ENCODE peak calls at places on chromosomes 5 and 9, in six cellular contexts. S, L, K, V, R and H are unnamed samples.

GRCh38 chr9:28774433-28775029 is 1201.2 kb upstream of the C9orf72 start:
- DNase-seq in S (peak; percentile 62), L (peak; percentile 56), K (no peak), V (no peak), R (no peak), H (no peak)

GRCh38 chr9:136734837-136735496 is 7.8 kb downstream of the LCN10 start:
- DNase-seq in S (no peak), L (no peak), K (no peak), V (no peak), R (no peak), H (no peak)

GRCh38 chr9:113890693-113891092 is 14.6 kb downstream of the ZNF618 start:
- DNase-seq in S (no peak), L (no peak), K (no peak), V (no peak), R (no peak), H (no peak)

GRCh38 chr5:94304146-94304545 is 314.3 kb downstream of the KIAA0825 start:
- DNase-seq in S (no peak), L (no peak), K (no peak), V (no peak), R (no peak), H (no peak)

GRCh38 chr5:90793183-90793582 is 234.6 kb downstream of the ADGRV1 start:
- DNase-seq in S (no peak), L (no peak), K (no peak), V (no peak), R (no peak), H (no peak)

GRCh38 chr9:73133921-73134407 is 17.7 kb upstream of the ANXA1 start:
- DNase-seq in S (no peak), L (peak; percentile 99), K (no peak), V (no peak), R (no peak), H (no peak)

GRCh38 chr9:93097496-93098205 is 1.6 kb downstream of the CARD19 start:
- DNase-seq in S (no peak), L (no peak), K (peak; percentile 53), V (peak; percentile 5), R (peak; percentile 49), H (no peak)

GRCh38 chr9:5587024-5587423 is 41.9 kb upstream of the RIC1 start:
- DNase-seq in S (peak; percentile 78), L (peak; percentile 91), K (no peak), V (no peak), R (no peak), H (no peak)

GRCh38 chr5:66793049-66793448 is 196.9 kb downstream of the MAST4 start:
- DNase-seq in S (no peak), L (no peak), K (no peak), V (no peak), R (no peak), H (no peak)

GRCh38 chr5:75337366-75338021 is 474 bp downstream of the HMGCR start:
- DNase-seq in S (no peak), L (no peak), K (no peak), V (no peak), R (no peak), H (no peak)

GRCh38 chr5:4862500-4862899 is 277.6 kb upstream of the ADAMTS16 start:
- DNase-seq in S (peak; percentile 65), L (peak; percentile 54), K (no peak), V (no peak), R (no peak), H (peak; percentile 14)

GRCh38 chr5:41270423-41271251 is 57.3 kb upstream of the C6 start:
- DNase-seq in S (peak; percentile 89), L (peak; percentile 54), K (no peak), V (no peak), R (no peak), H (peak; percentile 35)

GRCh38 chr5:90932052-90932699 is 373.6 kb downstream of the ADGRV1 start:
- DNase-seq in S (peak; percentile 81), L (peak; percentile 65), K (no peak), V (no peak), R (no peak), H (peak; percentile 48)

GRCh38 chr5:50715001-50715400 is 48.6 kb downstream of the PARP8 start:
- DNase-seq in S (no peak), L (no peak), K (no peak), V (no peak), R (no peak), H (no peak)

GRCh38 chr9:137433916-137434431 is 7.2 kb downstream of the ENTPD8 start:
- DNase-seq in S (no peak), L (no peak), K (no peak), V (no peak), R (peak; percentile 40), H (no peak)

GRCh38 chr5:124675921-124676846 is 70.3 kb downstream of the ZNF608 start:
- DNase-seq in S (peak; percentile 40), L (no peak), K (no peak), V (no peak), R (no peak), H (no peak)

GRCh38 chr5:35159370-35159742 is 70.9 kb downstream of the PRLR start:
- DNase-seq in S (peak; percentile 13), L (no peak), K (no peak), V (no peak), R (peak; percentile 48), H (no peak)

GRCh38 chr9:33498387-33498786 is 24.7 kb upstream of the NOL6 start:
- DNase-seq in S (peak; percentile 37), L (peak; percentile 42), K (no peak), V (no peak), R (no peak), H (no peak)

GRCh38 chr5:180130876-180131740 is 59.5 kb upstream of the RNF130 start:
- DNase-seq in S (no peak), L (no peak), K (no peak), V (no peak), R (no peak), H (no peak)

GRCh38 chr5:100708625-100709171 is 173.5 kb downstream of the FAM174A start:
- DNase-seq in S (no peak), L (no peak), K (no peak), V (no peak), R (no peak), H (no peak)

DNA sequence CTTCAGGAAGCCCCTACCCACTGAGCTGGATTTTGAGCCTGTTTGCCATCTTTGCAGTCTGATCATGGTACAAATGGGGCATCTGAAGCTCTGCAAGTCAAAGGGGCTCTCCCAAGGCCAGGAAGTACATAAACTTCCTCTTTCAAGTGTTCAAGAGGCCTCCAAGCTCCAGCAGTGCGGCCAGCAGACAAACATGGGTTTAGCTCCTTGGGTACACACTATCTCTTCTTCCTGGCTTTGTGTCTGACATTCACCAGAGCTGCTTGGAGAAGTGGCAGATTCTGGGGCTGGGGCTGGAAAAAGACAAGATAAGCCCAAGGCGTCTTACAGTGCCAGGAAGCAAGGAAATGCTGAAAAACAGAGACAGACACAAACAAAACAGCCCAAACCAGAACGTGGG is 34.1 kb downstream of the LAMC3 start:
- DNase-seq in S (peak; percentile 21), L (no peak), K (no peak), V (no peak), R (no peak), H (no peak)
- H3K4me3 ChIP-seq in S (no peak overlapping the region), L (no peak overlapping the region), K (no peak overlapping the region), V (no peak overlapping the region), R (no peak overlapping the region), H (no peak overlapping the region)

GRCh38 chr5:8997542-8998070 is 548.3 kb downstream of the SEMA5A start:
- DNase-seq in S (no peak), L (peak; percentile 78), K (no peak), V (no peak), R (no peak), H (no peak)

DNA sequence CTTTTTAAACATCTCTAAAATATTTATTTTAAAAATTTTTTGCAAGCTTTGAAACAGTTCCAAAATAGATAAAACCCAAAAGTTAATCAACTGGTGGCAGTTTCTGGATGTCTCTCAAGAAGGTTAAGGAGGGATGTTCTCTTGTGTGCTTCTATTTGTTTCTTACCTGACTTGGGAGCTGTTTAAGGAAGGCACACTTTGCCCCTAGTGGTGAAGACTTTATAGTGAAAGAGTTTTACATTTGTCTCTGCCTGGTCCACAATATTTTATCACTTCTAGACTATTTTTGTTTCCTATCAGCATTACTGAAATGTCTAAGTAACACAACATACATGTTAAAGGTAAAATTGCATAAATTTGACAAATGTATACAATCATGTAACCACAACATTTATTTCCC is 552.8 kb downstream of the SEMA5A start:
- DNase-seq in S (peak; percentile 36), L (peak; percentile 43), K (no peak), V (no peak), R (no peak), H (no peak)
- TF ChIP-seq CTCF in S (peak; percentile 71), L (peak; percentile 56), K (peak; percentile 5), V (no peak), R (peak; percentile 11), H (peak; percentile 55)

GRCh38 chr9:128893354-128893753 is 11.4 kb downstream of the LRRC8A start:
- DNase-seq in S (no peak), L (no peak), K (no peak), V (no peak), R (no peak), H (no peak)

GRCh38 chr9:128891354-128892222 is 9.7 kb downstream of the LRRC8A start:
- DNase-seq in S (no peak), L (peak; percentile 36), K (no peak), V (no peak), R (no peak), H (no peak)

GRCh38 chr9:128895556-128895955 is 13.6 kb downstream of the LRRC8A start:
- DNase-seq in S (no peak), L (no peak), K (no peak), V (no peak), R (no peak), H (no peak)

GRCh38 chr9:128894764-128895163 is 12.8 kb downstream of the LRRC8A start:
- DNase-seq in S (no peak), L (no peak), K (no peak), V (no peak), R (no peak), H (no peak)

GRCh38 chr9:128892223-128892892 is 10.4 kb downstream of the LRRC8A start:
- DNase-seq in S (peak; percentile 94), L (peak; percentile 91), K (peak; percentile 87), V (peak; percentile 88), R (peak; percentile 81), H (peak; percentile 52)
- H3K4me3 ChIP-seq in S (peak overlapping the region; percentile 7), L (no peak overlapping the region), K (no peak overlapping the region), V (peak overlapping the region; percentile 34), R (peak overlapping the region; percentile 27), H (peak overlapping the region; percentile 4)

DNA sequence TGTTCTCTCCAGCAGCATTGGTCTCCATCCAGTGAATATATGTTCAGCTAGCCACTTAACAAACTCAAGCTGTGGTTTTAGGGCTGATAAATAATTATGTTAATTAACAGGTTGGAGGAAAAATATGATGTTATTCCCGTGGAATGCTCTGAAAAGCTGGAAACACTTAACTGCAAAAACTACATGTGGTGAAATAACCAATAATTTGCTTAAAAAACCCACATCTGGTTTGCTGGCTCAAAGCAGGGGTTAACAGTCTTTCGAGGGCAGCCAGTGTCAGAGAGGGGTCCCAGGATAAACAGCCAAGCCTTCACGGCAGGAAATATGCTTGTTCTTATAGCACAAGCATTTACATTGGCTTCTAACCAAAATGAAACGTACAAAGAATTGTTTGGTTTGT is 254.0 kb upstream of the GAS1 start:
- DNase-seq in S (peak; percentile 29), L (no peak), K (no peak), V (no peak), R (no peak), H (peak; percentile 86)
- TF ChIP-seq CTCF in S (no peak), L (no peak), K (no peak), V (no peak), R (no peak), H (no peak)